ENCODE peak calls at places on chromosomes 2 and 18, in six cellular contexts. N is hypothalamus; W is stimulated activated CD4-positive, alpha-beta T cell treated with anti-CD3 and anti-CD28 coated beads, Interleukin-12 subunit alpha, Interleukin-12 subunit beta, amount 100 ng/mL, for 48 hours; P is pons; L is D341Med; I is activated CD4-positive, alpha-beta T cell treated with anti-CD3 and anti-CD28 coated beads, Interleukin-2, amount 50 U/mL, for 4 hours. X is an unnamed sample.
A peak's percentile ranks its signal among the peaks of the same experiment; 100 is the strongest.

GRCh38 chr2:38742797-38743559 is 8.2 kb downstream of the SRSF7 start:
- DNase-seq in N (no peak), W (no peak), P (no peak), L (no peak), I (no peak), X (peak; percentile 38)

GRCh38 chr2:158518083-158518482 is 61.3 kb downstream of the PKP4 start:
- DNase-seq in N (no peak), W (no peak), P (no peak), L (peak; percentile 38), I (no peak), X (peak; percentile 71)

GRCh38 chr18:79903787-79904356 is 47.6 kb downstream of the SLC66A2 start:
- DNase-seq in N (no peak), W (no peak), P (no peak), L (peak; percentile 38), I (no peak), X (no peak)

GRCh38 chr2:119253114-119253702 is 29.6 kb downstream of the STEAP3 start:
- DNase-seq in N (no peak), W (no peak), P (no peak), L (no peak), I (no peak), X (no peak)

GRCh38 chr2:75788925-75789324 is 78.2 kb upstream of the GCFC2 start:
- DNase-seq in N (no peak), W (no peak), P (no peak), L (no peak), I (no peak), X (no peak)

GRCh38 chr2:28915939-28916338 is 21.5 kb downstream of the WDR43 start:
- DNase-seq in N (no peak), W (no peak), P (no peak), L (no peak), I (no peak), X (no peak)

GRCh38 chr2:195532628-195533271 is 124.3 kb upstream of the SLC39A10 start:
- DNase-seq in N (no peak), W (no peak), P (peak; percentile 37), L (no peak), I (no peak), X (no peak)

GRCh38 chr2:153059338-153060052 is 341.1 kb downstream of the ARL6IP6 start:
- DNase-seq in N (no peak), W (no peak), P (no peak), L (no peak), I (no peak), X (no peak)

GRCh38 chr2:62217421-62217820 is 21.5 kb downstream of the B3GNT2 start:
- DNase-seq in N (no peak), W (no peak), P (no peak), L (no peak), I (no peak), X (no peak)

GRCh38 chr2:144702051-144702450 is 182.1 kb upstream of the ZEB2 start:
- DNase-seq in N (no peak), W (no peak), P (peak; percentile 49), L (no peak), I (no peak), X (no peak)

GRCh38 chr18:23718243-23718720 is 29.0 kb downstream of the LAMA3 start:
- DNase-seq in N (no peak), W (no peak), P (no peak), L (no peak), I (no peak), X (no peak)

GRCh38 chr2:238761802-238762373 is 86.0 kb upstream of the TWIST2 start:
- DNase-seq in N (no peak), W (no peak), P (peak; percentile 1), L (no peak), I (no peak), X (peak; percentile 63)

GRCh38 chr2:220509921-220510320 is 882.5 kb downstream of the SLC4A3 start:
- DNase-seq in N (no peak), W (no peak), P (no peak), L (peak; percentile 67), I (no peak), X (peak; percentile 97)

GRCh38 chr18:42425025-42425424 is 470.0 kb downstream of the PIK3C3 start:
- DNase-seq in N (no peak), W (no peak), P (no peak), L (no peak), I (no peak), X (peak; percentile 7)

X was measured in NCI-H82.